ENCODE peak calls at places on chromosomes 7 and 10, in nine cellular contexts. M is colonic mucosa; R is GM13977; U is CD4-positive, alpha-beta T cell; O is hypothalamus; Z is Right ventricle myocardium superior; V is putamen; J is ELR; P is AG04450. G is an unnamed sample.

GRCh38 chr7:137880432-137880831 is 33.7 kb upstream of the DGKI start:
- DNase-seq in R (no peak), Z (no peak), M (no peak), U (no peak), J (peak; percentile 86), V (no peak), O (no peak), P (no peak), G (no peak)

GRCh38 chr7:49783446-49783845 is 10.0 kb downstream of the VWC2 start:
- DNase-seq in O (peak; percentile 16), M (no peak), P (no peak), U (no peak), R (no peak), Z (peak; percentile 82), J (no peak), V (no peak), G (no peak)

GRCh38 chr10:102231357-102232318 is 5.5 kb downstream of the ELOVL3 start:
- DNase-seq in R (peak; percentile 85), J (peak; percentile 45), P (no peak), M (peak; percentile 68), Z (peak; percentile 73), U (peak; percentile 66), O (peak; percentile 5), V (no peak), G (peak; percentile 28)

GRCh38 chr7:101823086-101823485 is 5.7 kb downstream of the CUX1 start:
- DNase-seq in U (no peak), P (no peak), M (no peak), J (no peak), V (no peak), R (no peak), O (no peak), Z (no peak), G (no peak)

GRCh38 chr10:71459513-71459912 is 62.8 kb downstream of the CDH23 start:
- DNase-seq in V (no peak), R (no peak), U (no peak), Z (no peak), J (no peak), P (no peak), O (no peak), M (no peak), G (no peak)

GRCh38 chr10:121648078-121648477 is 49.8 kb upstream of the FGFR2 start:
- DNase-seq in Z (no peak), J (no peak), U (no peak), P (no peak), M (no peak), O (peak; percentile 66), V (peak; percentile 77), R (no peak), G (no peak)

GRCh38 chr7:110157631-110158362 is 933.1 kb upstream of the LRRN3 start:
- DNase-seq in M (no peak), R (no peak), U (no peak), O (no peak), J (peak; percentile 64), P (no peak), Z (no peak), V (no peak), G (no peak)

GRCh38 chr10:28072573-28072972 is 73.7 kb upstream of the ODAD2 start:
- DNase-seq in O (no peak), M (no peak), Z (no peak), U (no peak), P (no peak), R (no peak), J (peak; percentile 81), V (no peak), G (no peak)

GRCh38 chr10:89163265-89163995 is 43.7 kb downstream of the CH25H start:
- DNase-seq in R (peak; percentile 64), P (no peak), O (peak; percentile 5), M (peak; percentile 22), V (peak; percentile 25), J (no peak), Z (peak; percentile 41), U (peak; percentile 8), G (peak; percentile 4)

GRCh38 chr7:132930881-132931280 is 151.0 kb downstream of the CHCHD3 start:
- DNase-seq in J (peak; percentile 10), Z (no peak), R (no peak), M (no peak), U (no peak), P (no peak), V (no peak), O (peak; percentile 15), G (no peak)

GRCh38 chr7:138097064-138097741 is 20.9 kb downstream of the AKR1D1 start:
- DNase-seq in Z (no peak), O (no peak), R (peak; percentile 36), P (no peak), J (peak; percentile 49), U (no peak), M (peak; percentile 23), V (no peak), G (no peak)

GRCh38 chr7:85010306-85010705 is 176.6 kb downstream of the SEMA3D start:
- DNase-seq in Z (no peak), O (no peak), U (no peak), V (no peak), P (no peak), J (no peak), R (no peak), M (no peak), G (no peak)

GRCh38 chr7:42102301-42102700 is 134.7 kb downstream of the GLI3 start:
- DNase-seq in O (no peak), U (no peak), J (no peak), M (no peak), Z (no peak), R (no peak), P (no peak), V (no peak), G (no peak)

GRCh38 chr10:29749150-29749549 is 114.4 kb upstream of the SVIL start:
- DNase-seq in Z (no peak), R (no peak), O (no peak), U (no peak), V (no peak), M (no peak), J (no peak), P (no peak), G (no peak)

G was measured in T-helper 22 cell.